ENCODE peak calls at places on chromosomes 2 and 18, in eight cellular contexts. One of them, this sample, is unnamed.

GRCh38 chr2:135817946-135818345 is 19.0 kb downstream of the LCT start:
- DNase-seq in GM23248: peak; percentile 15
- DNase-seq in endothelial cell of umbilical vein: no peak
- DNase-seq in GM12878: no peak
- DNase-seq in HCT116: no peak
- DNase-seq in fibroblast of lung: no peak
- DNase-seq in neural progenitor cell: no peak
- DNase-seq in MM.1S: no peak
- DNase-seq in this sample: no peak

GRCh38 chr2:109353806-109354745 is 225.1 kb downstream of the SH3RF3 start:
- DNase-seq in GM23248: no peak
- DNase-seq in endothelial cell of umbilical vein: no peak
- DNase-seq in GM12878: no peak
- DNase-seq in HCT116: no peak
- DNase-seq in fibroblast of lung: no peak
- DNase-seq in neural progenitor cell: no peak
- DNase-seq in MM.1S: no peak
- DNase-seq in this sample: no peak

GRCh38 chr18:11669948-11670275 is 19.2 kb upstream of the GNAL start:
- DNase-seq in GM23248: no peak
- DNase-seq in endothelial cell of umbilical vein: no peak
- DNase-seq in GM12878: no peak
- DNase-seq in HCT116: no peak
- DNase-seq in fibroblast of lung: no peak
- DNase-seq in neural progenitor cell: no peak
- DNase-seq in MM.1S: no peak
- DNase-seq in this sample: no peak

GRCh38 chr2:102527086-102527485 is 54.1 kb downstream of the SLC9A4 start:
- DNase-seq in GM23248: no peak
- DNase-seq in endothelial cell of umbilical vein: no peak
- DNase-seq in GM12878: no peak
- DNase-seq in HCT116: no peak
- DNase-seq in fibroblast of lung: no peak
- DNase-seq in neural progenitor cell: no peak
- DNase-seq in MM.1S: no peak
- DNase-seq in this sample: no peak

GRCh38 chr2:30584116-30584515 is 137.1 kb downstream of the LCLAT1 start:
- DNase-seq in GM23248: no peak
- DNase-seq in endothelial cell of umbilical vein: no peak
- DNase-seq in GM12878: peak; percentile 20
- DNase-seq in HCT116: no peak
- DNase-seq in fibroblast of lung: no peak
- DNase-seq in neural progenitor cell: no peak
- DNase-seq in MM.1S: peak; percentile 14
- DNase-seq in this sample: no peak

GRCh38 chr2:109592905-109593304 is 20.9 kb downstream of the SEPTIN10 start:
- DNase-seq in GM23248: no peak
- DNase-seq in endothelial cell of umbilical vein: no peak
- DNase-seq in GM12878: no peak
- DNase-seq in HCT116: no peak
- DNase-seq in fibroblast of lung: no peak
- DNase-seq in neural progenitor cell: no peak
- DNase-seq in MM.1S: peak; percentile 52
- DNase-seq in this sample: no peak

GRCh38 chr2:227376911-227377396 is 2.2 kb downstream of the TM4SF20 start:
- DNase-seq in GM23248: peak; percentile 70
- DNase-seq in endothelial cell of umbilical vein: no peak
- DNase-seq in GM12878: no peak
- DNase-seq in HCT116: no peak
- DNase-seq in fibroblast of lung: no peak
- DNase-seq in neural progenitor cell: no peak
- DNase-seq in MM.1S: no peak
- DNase-seq in this sample: no peak

GRCh38 chr2:20650412-20650879 is 452 bp downstream of the HS1BP3 start:
- DNase-seq in GM23248: peak; percentile 83
- DNase-seq in endothelial cell of umbilical vein: peak; percentile 22
- DNase-seq in GM12878: no peak
- DNase-seq in HCT116: no peak
- DNase-seq in fibroblast of lung: peak; percentile 51
- DNase-seq in neural progenitor cell: peak; percentile 78
- DNase-seq in MM.1S: peak; percentile 43
- DNase-seq in this sample: peak; percentile 16

GRCh38 chr2:71923887-71924533 is 223.7 kb downstream of the CYP26B1 start:
- DNase-seq in GM23248: peak; percentile 65
- DNase-seq in endothelial cell of umbilical vein: peak; percentile 66
- DNase-seq in GM12878: peak; percentile 2
- DNase-seq in HCT116: peak; percentile 72
- DNase-seq in fibroblast of lung: peak; percentile 76
- DNase-seq in neural progenitor cell: peak; percentile 91
- DNase-seq in MM.1S: peak; percentile 71
- DNase-seq in this sample: peak; percentile 85

GRCh38 chr2:73920577-73921545 is 5.8 kb upstream of the DGUOK start:
- DNase-seq in GM23248: peak; percentile 45
- DNase-seq in endothelial cell of umbilical vein: peak; percentile 16
- DNase-seq in GM12878: no peak
- DNase-seq in HCT116: peak; percentile 32
- DNase-seq in fibroblast of lung: peak; percentile 25
- DNase-seq in neural progenitor cell: peak; percentile 84
- DNase-seq in MM.1S: no peak
- DNase-seq in this sample: no peak

GRCh38 chr2:10267551-10268465 is 34.9 kb upstream of the HPCAL1 start:
- DNase-seq in GM23248: no peak
- DNase-seq in endothelial cell of umbilical vein: no peak
- DNase-seq in GM12878: no peak
- DNase-seq in HCT116: no peak
- DNase-seq in fibroblast of lung: no peak
- DNase-seq in neural progenitor cell: peak; percentile 35
- DNase-seq in MM.1S: no peak
- DNase-seq in this sample: no peak

GRCh38 chr2:287471-287885 is 413 bp downstream of the ALKAL2 start:
- DNase-seq in GM23248: peak; percentile 42
- DNase-seq in endothelial cell of umbilical vein: peak; percentile 10
- DNase-seq in GM12878: no peak
- DNase-seq in HCT116: no peak
- DNase-seq in fibroblast of lung: peak; percentile 48
- DNase-seq in neural progenitor cell: peak; percentile 68
- DNase-seq in MM.1S: no peak
- DNase-seq in this sample: no peak

GRCh38 chr2:119430023-119430498 is 1.6 kb upstream of the TMEM37 start:
- DNase-seq in GM23248: no peak
- DNase-seq in endothelial cell of umbilical vein: no peak
- DNase-seq in GM12878: no peak
- DNase-seq in HCT116: no peak
- DNase-seq in fibroblast of lung: no peak
- DNase-seq in neural progenitor cell: no peak
- DNase-seq in MM.1S: no peak
- DNase-seq in this sample: no peak
- H3K4me1 ChIP-seq in GM23248: no peaks in the 10 kb centered on the region
- H3K4me1 ChIP-seq in endothelial cell of umbilical vein: peaks cover 9% of the 10 kb centered on the region
- H3K4me1 ChIP-seq in GM12878: peaks cover 17% of the 10 kb centered on the region
- H3K4me1 ChIP-seq in HCT116: peaks cover 33% of the 10 kb centered on the region
- H3K4me1 ChIP-seq in fibroblast of lung: peaks cover 5% of the 10 kb centered on the region
- H3K4me1 ChIP-seq in neural progenitor cell: peaks cover 22% of the 10 kb centered on the region
- H3K4me1 ChIP-seq in MM.1S: peaks cover 25% of the 10 kb centered on the region
- H3K4me1 ChIP-seq in this sample: peaks cover 5% of the 10 kb centered on the region

DNA sequence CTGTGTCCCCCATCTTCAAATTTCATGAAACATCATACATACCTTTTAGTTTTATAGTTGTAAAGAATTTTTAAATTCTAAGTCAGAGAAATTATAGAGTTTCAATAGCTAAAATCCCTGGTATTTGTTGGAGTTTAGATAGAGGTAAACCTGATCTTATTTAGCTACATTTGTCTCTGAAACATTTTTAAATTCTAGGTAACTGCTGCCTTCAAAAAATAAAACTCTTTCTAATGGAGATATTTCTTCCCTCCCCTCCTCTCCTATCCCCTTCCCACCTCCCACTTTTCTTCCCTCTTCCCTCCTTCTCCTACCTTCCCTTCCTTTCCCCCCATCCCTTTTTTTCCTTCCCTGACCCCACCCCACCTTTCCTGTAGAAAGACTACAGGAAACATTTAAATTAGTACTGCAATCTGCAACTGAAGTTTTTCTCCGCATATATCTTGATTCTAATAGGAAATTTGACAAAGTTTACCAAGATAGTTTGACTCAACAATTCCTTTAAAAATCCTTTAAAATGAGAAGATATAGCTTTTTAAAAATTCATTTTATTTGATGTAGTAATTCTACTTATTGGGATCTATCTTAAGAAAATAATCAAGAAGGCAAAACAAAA is 4.1 kb downstream of the TACR1 start:
- DNase-seq in GM23248: no peak
- DNase-seq in endothelial cell of umbilical vein: no peak
- DNase-seq in GM12878: no peak
- DNase-seq in HCT116: no peak
- DNase-seq in fibroblast of lung: no peak
- DNase-seq in neural progenitor cell: no peak
- DNase-seq in MM.1S: no peak
- DNase-seq in this sample: no peak
- TF ChIP-seq EZH2 in GM23248: no peak
- TF ChIP-seq EZH2 in endothelial cell of umbilical vein: no peak
- TF ChIP-seq EZH2 in GM12878: no peak
- TF ChIP-seq EZH2 in HCT116: no peak
- TF ChIP-seq EZH2 in fibroblast of lung: no peak
- TF ChIP-seq EZH2 in neural progenitor cell: no peak
- TF ChIP-seq EZH2 in MM.1S: no peak
- TF ChIP-seq EZH2 in this sample: no peak

GRCh38 chr2:96891591-96892333 is 21.9 kb upstream of the SEMA4C start:
- DNase-seq in GM23248: no peak
- DNase-seq in endothelial cell of umbilical vein: peak; percentile 34
- DNase-seq in GM12878: no peak
- DNase-seq in HCT116: no peak
- DNase-seq in fibroblast of lung: peak; percentile 48
- DNase-seq in neural progenitor cell: no peak
- DNase-seq in MM.1S: no peak
- DNase-seq in this sample: no peak
- H3K27ac ChIP-seq in GM23248: no peak overlapping the region
- H3K27ac ChIP-seq in endothelial cell of umbilical vein: no peak overlapping the region
- H3K27ac ChIP-seq in GM12878: no peak overlapping the region
- H3K27ac ChIP-seq in HCT116: no peak overlapping the region
- H3K27ac ChIP-seq in fibroblast of lung: no peak overlapping the region
- H3K27ac ChIP-seq in neural progenitor cell: no peak overlapping the region
- H3K27ac ChIP-seq in MM.1S: no peak overlapping the region
- H3K27ac ChIP-seq in this sample: no peak overlapping the region

GRCh38 chr2:172096661-172097547 is 5.8 kb downstream of the DLX2 start:
- DNase-seq in GM23248: peak; percentile 97
- DNase-seq in endothelial cell of umbilical vein: peak; percentile 42
- DNase-seq in GM12878: no peak
- DNase-seq in HCT116: no peak
- DNase-seq in fibroblast of lung: no peak
- DNase-seq in neural progenitor cell: peak; percentile 61
- DNase-seq in MM.1S: no peak
- DNase-seq in this sample: peak; percentile 68
- H3K4me1 ChIP-seq in GM23248: peaks cover 43% of the 10 kb centered on the region
- H3K4me1 ChIP-seq in endothelial cell of umbilical vein: peaks cover 32% of the 10 kb centered on the region
- H3K4me1 ChIP-seq in GM12878: peaks cover 28% of the 10 kb centered on the region
- H3K4me1 ChIP-seq in HCT116: peaks cover 67% of the 10 kb centered on the region
- H3K4me1 ChIP-seq in fibroblast of lung: peaks cover 16% of the 10 kb centered on the region
- H3K4me1 ChIP-seq in neural progenitor cell: peaks cover 55% of the 10 kb centered on the region
- H3K4me1 ChIP-seq in MM.1S: no peaks in the 10 kb centered on the region
- H3K4me1 ChIP-seq in this sample: peaks cover 31% of the 10 kb centered on the region

DNA sequence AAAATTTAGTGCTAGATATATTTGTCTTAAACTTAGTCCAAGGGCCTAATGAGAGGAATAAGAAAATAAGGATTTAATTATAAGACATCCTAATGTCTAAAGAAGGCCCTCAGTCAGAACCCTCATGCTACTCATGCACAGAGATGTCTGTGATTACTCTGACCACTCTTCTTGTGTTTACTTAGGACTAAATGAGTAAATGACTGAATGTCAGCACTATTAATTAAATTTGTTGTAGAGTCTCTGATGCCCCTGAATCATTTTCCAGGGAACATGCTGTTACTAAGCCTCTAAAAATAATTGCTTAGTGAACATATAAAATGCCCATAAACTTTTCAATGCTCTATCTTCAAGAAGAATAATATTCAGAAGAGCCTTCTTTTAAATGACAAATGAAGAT is 32.4 kb downstream of the GULP1 start:
- DNase-seq in GM23248: peak; percentile 9
- DNase-seq in endothelial cell of umbilical vein: no peak
- DNase-seq in GM12878: no peak
- DNase-seq in HCT116: no peak
- DNase-seq in fibroblast of lung: no peak
- DNase-seq in neural progenitor cell: no peak
- DNase-seq in MM.1S: no peak
- DNase-seq in this sample: peak; percentile 25
- TF ChIP-seq EZH2 in GM23248: no peak
- TF ChIP-seq EZH2 in endothelial cell of umbilical vein: no peak
- TF ChIP-seq EZH2 in GM12878: no peak
- TF ChIP-seq EZH2 in HCT116: no peak
- TF ChIP-seq EZH2 in fibroblast of lung: no peak
- TF ChIP-seq EZH2 in neural progenitor cell: no peak
- TF ChIP-seq EZH2 in MM.1S: no peak
- TF ChIP-seq EZH2 in this sample: no peak

GRCh38 chr2:171327043-171327496 is 106.7 kb downstream of the METTL8 start:
- DNase-seq in GM23248: no peak
- DNase-seq in endothelial cell of umbilical vein: peak; percentile 13
- DNase-seq in GM12878: no peak
- DNase-seq in HCT116: no peak
- DNase-seq in fibroblast of lung: peak; percentile 46
- DNase-seq in neural progenitor cell: no peak
- DNase-seq in MM.1S: no peak
- DNase-seq in this sample: no peak
- H3K27ac ChIP-seq in GM23248: no peak overlapping the region
- H3K27ac ChIP-seq in endothelial cell of umbilical vein: no peak overlapping the region
- H3K27ac ChIP-seq in GM12878: peak overlapping the region; percentile 100
- H3K27ac ChIP-seq in HCT116: no peak overlapping the region
- H3K27ac ChIP-seq in fibroblast of lung: no peak overlapping the region
- H3K27ac ChIP-seq in neural progenitor cell: no peak overlapping the region
- H3K27ac ChIP-seq in MM.1S: no peak overlapping the region
- H3K27ac ChIP-seq in this sample: no peak overlapping the region

This sample was measured in PC-3.